ENCODE peak calls at places on chromosomes 11 and 22, in eight cellular contexts. I is lower lobe of right lung, H is psoas muscle, C is brain microvascular endothelial cell, J is IMR-90, M is left ventricle myocardium inferior, O is HepG2, X is trophoblast cell. G is an unnamed sample. For H3K36me3, the result is how much of the 10 kb centered on the place peaks cover.

GRCh38 chr22:38069372-38070249 is 12.4 kb downstream of the PICK1 start:
- DNase-seq in I (no peak), H (peak), C (peak), J (peak), M (peak), O (no peak), X (no peak), G (no peak)

GRCh38 chr11:121137005-121137404 is 36.0 kb downstream of the TECTA start:
- DNase-seq in I (no peak), H (no peak), C (no peak), J (no peak), M (no peak), O (no peak), X (no peak), G (no peak)

GRCh38 chr11:111634981-111635705 is 32.9 kb downstream of the SIK2 start:
- DNase-seq in I (no peak), H (no peak), C (no peak), J (peak), M (no peak), O (no peak), X (no peak), G (no peak)

GRCh38 chr11:32602657-32603410 is 19.2 kb downstream of the EIF3M start:
- DNase-seq in I (no peak), H (no peak), C (no peak), J (peak), M (no peak), O (no peak), X (no peak), G (no peak)

GRCh38 chr11:15519124-15519791 is 404.5 kb downstream of the INSC start:
- DNase-seq in I (no peak), H (no peak), C (no peak), J (no peak), M (no peak), O (no peak), X (no peak), G (no peak)

GRCh38 chr11:32312865-32313403 is 122.4 kb downstream of the WT1 start:
- DNase-seq in I (no peak), H (no peak), C (peak), J (peak), M (no peak), O (peak), X (peak), G (no peak)

GRCh38 chr22:25816522-25817059 is 74.6 kb downstream of the MYO18B start:
- DNase-seq in I (no peak), H (no peak), C (no peak), J (no peak), M (no peak), O (no peak), X (no peak), G (no peak)

GRCh38 chr22:45469573-45470383 is 32.9 kb upstream of the FBLN1 start:
- DNase-seq in I (peak), H (no peak), C (no peak), J (no peak), M (no peak), O (no peak), X (peak), G (no peak)

GRCh38 chr22:27900153-27900552 is 18.9 kb downstream of the PITPNB start:
- DNase-seq in I (no peak), H (no peak), C (no peak), J (no peak), M (no peak), O (no peak), X (no peak), G (no peak)

GRCh38 chr22:20378110-20378509 is 15.8 kb upstream of the ZNF74 start:
- DNase-seq in I (no peak), H (no peak), C (no peak), J (no peak), M (no peak), O (no peak), X (no peak), G (no peak)

GRCh38 chr11:61799665-61800284 is 7.1 kb downstream of the FEN1 start:
- DNase-seq in I (no peak), H (no peak), C (no peak), J (no peak), M (no peak), O (no peak), X (no peak), G (no peak)

GRCh38 chr11:34671946-34672345 is 51.1 kb downstream of the EHF start:
- DNase-seq in I (no peak), H (no peak), C (no peak), J (no peak), M (no peak), O (no peak), X (no peak), G (no peak)

GRCh38 chr11:78532991-78533861 is 41.4 kb downstream of the NARS2 start:
- DNase-seq in I (no peak), H (no peak), C (no peak), J (no peak), M (no peak), O (no peak), X (no peak), G (no peak)

GRCh38 chr22:29302681-29303465 is 3.6 kb upstream of the GAS2L1 start:
- DNase-seq in I (no peak), H (no peak), C (no peak), J (no peak), M (no peak), O (no peak), X (peak), G (no peak)

GRCh38 chr11:130020323-130020722 is 17.7 kb upstream of the PRDM10 start:
- DNase-seq in I (no peak), H (no peak), C (no peak), J (peak), M (no peak), O (no peak), X (peak), G (no peak)

GRCh38 chr11:1761110-1761856 is 2.4 kb downstream of the CTSD start:
- DNase-seq in I (peak), H (peak), C (no peak), J (no peak), M (no peak), O (no peak), X (no peak), G (peak)

GRCh38 chr11:128653828-128654231 is 40.0 kb upstream of the FLI1 start:
- DNase-seq in I (peak), H (peak), C (peak), J (peak), M (peak), O (no peak), X (peak), G (peak)

GRCh38 chr22:40322061-40322460 is 24.2 kb upstream of the ADSL start:
- DNase-seq in I (no peak), H (no peak), C (no peak), J (peak), M (no peak), O (no peak), X (no peak), G (no peak)

GRCh38 chr22:21816787-21817496 is 50.5 kb downstream of the MAPK1 start:
- DNase-seq in I (no peak), H (no peak), C (peak), J (peak), M (no peak), O (no peak), X (peak), G (no peak)

GRCh38 chr11:12144306-12145174 is 34.1 kb downstream of the MICAL2 start:
- DNase-seq in I (no peak), H (no peak), C (no peak), J (no peak), M (no peak), O (no peak), X (peak), G (peak)

GRCh38 chr11:81092517-81092916 is 1641.1 kb downstream of the FAM181B start:
- DNase-seq in I (no peak), H (no peak), C (no peak), J (no peak), M (no peak), O (no peak), X (no peak), G (no peak)

GRCh38 chr22:46758867-46759290 is 3.6 kb upstream of the TBC1D22A start:
- DNase-seq in I (peak), H (no peak), C (peak), J (peak), M (no peak), O (peak), X (peak), G (peak)

GRCh38 chr22:30212363-30212995 is 34.1 kb downstream of the LIF start:
- DNase-seq in I (peak), H (peak), C (peak), J (peak), M (no peak), O (peak), X (peak), G (peak)

GRCh38 chr22:50016988-50017700 is 4.6 kb upstream of the IL17REL start:
- DNase-seq in I (peak), H (no peak), C (no peak), J (no peak), M (peak), O (no peak), X (no peak), G (no peak)

GRCh38 chr11:100578966-100579365 is 108.1 kb upstream of the ARHGAP42 start:
- DNase-seq in I (no peak), H (no peak), C (peak), J (peak), M (no peak), O (no peak), X (peak), G (no peak)

GRCh38 chr11:10920205-10920604 is 62.4 kb upstream of the ZBED5 start:
- DNase-seq in I (no peak), H (no peak), C (peak), J (peak), M (no peak), O (no peak), X (no peak), G (no peak)

GRCh38 chr11:102476812-102477211 is 24.2 kb upstream of the TMEM123 start:
- DNase-seq in I (no peak), H (no peak), C (no peak), J (peak), M (peak), O (peak), X (no peak), G (no peak)

GRCh38 chr11:61357233-61357893 is 4.3 kb downstream of the CYB561A3 start:
- DNase-seq in I (no peak), H (no peak), C (no peak), J (no peak), M (no peak), O (no peak), X (no peak), G (no peak)

DNA sequence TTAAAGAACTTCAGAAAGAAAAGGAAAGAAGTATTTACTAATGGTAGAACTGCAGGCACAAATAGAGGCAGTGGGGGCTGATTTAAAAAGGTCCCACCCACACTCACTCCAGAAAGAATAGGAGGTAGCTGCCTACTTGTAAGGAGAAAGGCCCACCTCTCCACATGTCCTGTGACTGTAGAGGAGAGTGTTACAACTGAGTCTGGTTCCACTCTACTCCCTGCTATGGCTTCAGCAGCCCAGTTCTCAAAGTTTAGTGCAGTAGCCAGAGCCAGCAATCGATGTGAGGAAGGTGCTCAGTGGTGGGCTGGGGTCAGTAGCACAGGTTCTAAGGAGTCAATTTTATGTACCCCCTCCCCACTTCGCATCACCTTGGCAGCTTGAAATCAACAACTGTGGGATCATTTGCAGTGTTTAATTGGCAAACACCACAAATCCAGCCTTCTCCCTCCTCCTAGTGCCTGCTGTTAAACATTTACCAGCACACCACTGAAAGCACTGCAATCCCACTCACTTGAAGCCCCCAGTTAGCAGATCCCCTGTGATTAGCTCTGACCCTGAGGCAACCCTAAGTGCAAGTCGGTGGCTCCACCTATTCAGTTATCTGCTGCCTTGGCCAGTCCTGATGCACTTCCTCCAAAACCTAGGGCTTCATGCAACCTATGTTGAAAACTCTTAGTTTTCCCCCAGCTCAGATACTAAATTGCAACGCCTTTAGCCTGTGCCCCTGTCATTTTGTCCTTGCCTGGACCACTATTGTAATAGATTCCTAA is 146.6 kb downstream of the BBOX1 start:
- DNase-seq in I (no peak), H (no peak), C (no peak), J (no peak), M (no peak), O (peak), X (no peak), G (no peak)
- H3K27ac ChIP-seq in I (no peak), H (no peak), C (no peak), J (no peak), M (no peak), O (no peak), X (no peak), G (no peak)

DNA sequence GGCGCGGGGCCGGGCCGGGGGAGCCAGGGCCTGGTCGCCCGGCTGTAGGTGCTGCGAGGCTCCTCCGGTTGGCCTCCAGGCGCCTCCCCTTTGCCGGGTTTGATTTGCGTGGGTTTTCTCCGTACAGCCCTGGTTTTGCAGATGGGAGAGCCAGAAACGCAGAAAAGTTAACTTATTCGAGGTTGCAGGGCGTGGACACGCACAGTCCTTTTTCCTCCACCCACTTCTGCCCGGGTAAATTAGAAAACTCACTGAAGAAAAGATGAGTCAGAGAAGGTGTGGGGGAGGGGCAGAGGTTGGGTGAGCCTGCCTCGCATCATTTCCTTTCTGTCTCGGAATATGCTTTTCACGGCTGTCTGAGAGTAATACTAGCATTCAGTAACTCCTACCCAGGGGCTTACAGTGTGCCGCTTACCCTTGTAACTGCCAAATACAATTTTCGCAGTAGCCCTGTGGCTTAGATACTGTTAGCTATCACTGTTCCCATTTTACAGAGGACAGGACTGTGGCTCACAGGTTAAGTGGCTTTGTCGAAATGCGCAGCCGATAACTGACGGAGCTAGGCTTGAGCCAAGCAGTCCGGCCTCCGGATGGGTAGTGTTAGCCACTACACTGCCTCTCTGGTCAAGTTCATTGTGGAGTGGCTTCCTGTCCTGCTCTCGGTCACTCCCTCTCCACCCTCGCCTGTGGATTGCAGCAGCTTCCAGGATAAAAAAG is 811 bp downstream of the FADD start:
- DNase-seq in I (peak), H (peak), C (peak), J (peak), M (no peak), O (peak), X (peak), G (peak)
- H3K36me3 ChIP-seq in I (under half), H (under half), C (under half), J (under half), M (under half), O (under half), X (under half), G (under half)

GRCh38 chr11:43992834-43993637 is 50.6 kb downstream of the C11orf96 start:
- DNase-seq in I (no peak), H (no peak), C (no peak), J (peak), M (peak), O (no peak), X (no peak), G (no peak)

GRCh38 chr11:43998308-43998707 is 49.5 kb upstream of the ACCSL start:
- DNase-seq in I (no peak), H (no peak), C (no peak), J (no peak), M (no peak), O (no peak), X (no peak), G (no peak)

GRCh38 chr11:43997022-43997665 is 50.6 kb upstream of the ACCSL start:
- DNase-seq in I (no peak), H (no peak), C (no peak), J (no peak), M (no peak), O (no peak), X (no peak), G (no peak)

GRCh38 chr11:43992138-43992537 is 49.7 kb downstream of the C11orf96 start:
- DNase-seq in I (no peak), H (no peak), C (no peak), J (no peak), M (no peak), O (no peak), X (no peak), G (no peak)

GRCh38 chr11:43996318-43996717 is 51.5 kb upstream of the ACCSL start:
- DNase-seq in I (no peak), H (no peak), C (no peak), J (no peak), M (no peak), O (no peak), X (no peak), G (no peak)
- H3K4me3 ChIP-seq in I (no peak), H (no peak), C (no peak), J (no peak), M (no peak), O (no peak), X (no peak), G (no peak)

DNA sequence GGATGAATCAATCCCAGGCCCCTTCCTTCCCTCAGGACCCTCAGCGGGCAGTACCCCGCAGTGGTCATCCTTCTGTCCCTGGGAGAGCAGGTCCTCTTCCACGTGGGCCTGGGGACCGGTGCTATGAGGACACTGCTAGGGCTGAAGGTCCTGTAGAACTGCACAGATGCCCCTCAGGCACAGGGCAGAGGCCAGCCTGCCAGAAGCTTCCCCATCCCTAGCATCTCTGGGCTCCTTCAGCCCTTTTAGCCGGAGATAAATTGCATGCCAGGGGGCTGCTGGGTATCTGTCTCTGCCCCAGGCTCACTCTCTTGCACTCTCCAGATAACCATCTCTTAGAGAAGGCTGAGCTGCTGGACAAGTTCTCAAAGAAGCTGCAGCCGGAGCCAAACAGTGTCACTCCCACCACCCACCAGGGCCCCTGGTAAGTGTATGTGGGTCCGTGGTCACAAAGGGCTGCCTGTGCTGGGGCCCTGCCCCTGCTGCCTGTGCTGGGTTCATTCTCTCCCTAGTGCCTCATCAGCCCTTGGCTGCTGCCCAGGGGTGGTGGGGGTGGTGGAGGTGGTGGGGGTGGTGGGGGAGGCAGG is 2.3 kb downstream of the ATG16L2 start:
- DNase-seq in I (no peak), H (no peak), C (no peak), J (peak), M (no peak), O (no peak), X (peak), G (no peak)
- H3K27ac ChIP-seq in I (peak), H (no peak), C (no peak), J (no peak), M (peak), O (no peak), X (peak), G (no peak)

GRCh38 chr11:67497656-67498291 is 7.4 kb downstream of the PITPNM1 start:
- DNase-seq in I (no peak), H (no peak), C (no peak), J (no peak), M (no peak), O (no peak), X (no peak), G (no peak)
- H3K36me3 ChIP-seq in I (half or more), H (under half), C (half or more), J (under half), M (half or more), O (under half), X (half or more), G (under half)

DNA sequence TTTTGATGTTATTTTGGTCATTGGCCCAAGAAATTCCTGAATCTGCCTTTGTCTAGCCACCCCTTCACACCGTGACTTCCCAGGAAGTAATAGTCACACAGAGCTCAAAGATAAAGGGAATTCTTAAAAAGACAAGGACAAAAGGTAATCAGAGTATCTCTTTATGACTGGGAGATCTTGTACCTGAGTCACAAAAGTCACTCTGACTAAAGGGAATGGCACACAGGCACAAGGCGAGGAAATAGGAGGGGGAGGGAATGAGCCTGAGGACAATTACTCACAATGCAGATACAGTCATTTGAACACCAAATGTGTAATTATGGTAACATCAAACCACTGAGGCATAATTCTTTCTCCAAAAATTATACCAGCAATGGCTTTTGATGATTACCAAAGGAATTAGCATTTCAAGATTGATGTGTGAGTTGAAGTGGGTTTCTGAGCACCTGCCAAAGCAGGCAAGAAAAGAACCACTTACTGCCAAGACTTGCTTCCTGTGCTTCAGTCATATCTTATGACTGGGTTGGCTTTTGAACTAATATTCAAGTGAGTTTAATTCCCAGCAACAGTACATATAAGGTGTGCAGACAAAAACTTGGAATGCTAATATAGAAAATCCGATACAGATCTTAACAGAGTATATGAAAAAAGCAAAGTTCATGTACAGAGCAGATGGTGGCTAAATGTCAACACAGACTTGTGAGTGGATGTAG is 856.4 kb downstream of the LRRC4C start:
- DNase-seq in I (no peak), H (no peak), C (no peak), J (no peak), M (no peak), O (no peak), X (no peak), G (no peak)
- H3K4me3 ChIP-seq in I (no peak), H (no peak), C (no peak), J (no peak), M (no peak), O (no peak), X (no peak), G (no peak)